ENCODE peak calls at places on chromosomes 16 and 17, in seven cellular contexts. One of them, this sample, is unnamed.
A peak's percentile ranks its signal among the peaks of the same experiment; 100 is the strongest.

GRCh38 chr17:44190496-44190895 is 3.7 kb downstream of the TMUB2 start:
- DNase-seq in effector CD4-positive, alpha-beta T cell: no peak
- DNase-seq in GM06990: no peak
- DNase-seq in hippocampal formation: no peak
- DNase-seq in stimulated activated CD4-positive, alpha-beta T cell treated with anti-CD3 and anti-CD28 coated beads, Interleukin-12 subunit alpha, Interleukin-12 subunit beta, amount 100 ng/mL, for 4 hours: no peak
- DNase-seq in activated T-helper 1 cell treated with anti-CD3 and anti-CD28 coated beads, Interleukin-12 subunit alpha, Interleukin-12 subunit beta, Interleukin-2, Interleukin-4 antibody, amounts not matched to agents 30 ng/mL and 10 ng/mL and 1 ng/mL, durations not matched to agents 14 hours and 24 hours and 36 hours: no peak
- DNase-seq in GM23248: no peak
- DNase-seq in this sample: no peak

GRCh38 chr17:19830061-19830460 is 37.7 kb downstream of the ULK2 start:
- DNase-seq in effector CD4-positive, alpha-beta T cell: no peak
- DNase-seq in GM06990: no peak
- DNase-seq in hippocampal formation: no peak
- DNase-seq in stimulated activated CD4-positive, alpha-beta T cell treated with anti-CD3 and anti-CD28 coated beads, Interleukin-12 subunit alpha, Interleukin-12 subunit beta, amount 100 ng/mL, for 4 hours: no peak
- DNase-seq in activated T-helper 1 cell treated with anti-CD3 and anti-CD28 coated beads, Interleukin-12 subunit alpha, Interleukin-12 subunit beta, Interleukin-2, Interleukin-4 antibody, amounts not matched to agents 30 ng/mL and 10 ng/mL and 1 ng/mL, durations not matched to agents 14 hours and 24 hours and 36 hours: no peak
- DNase-seq in GM23248: no peak
- DNase-seq in this sample: no peak

GRCh38 chr17:57724038-57724728 is 20.9 kb downstream of the CCDC182 start:
- DNase-seq in effector CD4-positive, alpha-beta T cell: no peak
- DNase-seq in GM06990: peak; percentile 31
- DNase-seq in hippocampal formation: no peak
- DNase-seq in stimulated activated CD4-positive, alpha-beta T cell treated with anti-CD3 and anti-CD28 coated beads, Interleukin-12 subunit alpha, Interleukin-12 subunit beta, amount 100 ng/mL, for 4 hours: no peak
- DNase-seq in activated T-helper 1 cell treated with anti-CD3 and anti-CD28 coated beads, Interleukin-12 subunit alpha, Interleukin-12 subunit beta, Interleukin-2, Interleukin-4 antibody, amounts not matched to agents 30 ng/mL and 10 ng/mL and 1 ng/mL, durations not matched to agents 14 hours and 24 hours and 36 hours: no peak
- DNase-seq in GM23248: no peak
- DNase-seq in this sample: no peak

GRCh38 chr17:627051-627450 is 87.6 kb downstream of the VPS53 start:
- DNase-seq in effector CD4-positive, alpha-beta T cell: no peak
- DNase-seq in GM06990: no peak
- DNase-seq in hippocampal formation: no peak
- DNase-seq in stimulated activated CD4-positive, alpha-beta T cell treated with anti-CD3 and anti-CD28 coated beads, Interleukin-12 subunit alpha, Interleukin-12 subunit beta, amount 100 ng/mL, for 4 hours: no peak
- DNase-seq in activated T-helper 1 cell treated with anti-CD3 and anti-CD28 coated beads, Interleukin-12 subunit alpha, Interleukin-12 subunit beta, Interleukin-2, Interleukin-4 antibody, amounts not matched to agents 30 ng/mL and 10 ng/mL and 1 ng/mL, durations not matched to agents 14 hours and 24 hours and 36 hours: no peak
- DNase-seq in GM23248: no peak
- DNase-seq in this sample: no peak

GRCh38 chr16:53078765-53079484 is 24.1 kb downstream of the CHD9 start:
- DNase-seq in effector CD4-positive, alpha-beta T cell: no peak
- DNase-seq in GM06990: no peak
- DNase-seq in hippocampal formation: no peak
- DNase-seq in stimulated activated CD4-positive, alpha-beta T cell treated with anti-CD3 and anti-CD28 coated beads, Interleukin-12 subunit alpha, Interleukin-12 subunit beta, amount 100 ng/mL, for 4 hours: no peak
- DNase-seq in activated T-helper 1 cell treated with anti-CD3 and anti-CD28 coated beads, Interleukin-12 subunit alpha, Interleukin-12 subunit beta, Interleukin-2, Interleukin-4 antibody, amounts not matched to agents 30 ng/mL and 10 ng/mL and 1 ng/mL, durations not matched to agents 14 hours and 24 hours and 36 hours: no peak
- DNase-seq in GM23248: no peak
- DNase-seq in this sample: no peak

GRCh38 chr17:50359998-50360461 is 13.0 kb downstream of the MRPL27 start:
- DNase-seq in effector CD4-positive, alpha-beta T cell: no peak
- DNase-seq in GM06990: no peak
- DNase-seq in hippocampal formation: no peak
- DNase-seq in stimulated activated CD4-positive, alpha-beta T cell treated with anti-CD3 and anti-CD28 coated beads, Interleukin-12 subunit alpha, Interleukin-12 subunit beta, amount 100 ng/mL, for 4 hours: no peak
- DNase-seq in activated T-helper 1 cell treated with anti-CD3 and anti-CD28 coated beads, Interleukin-12 subunit alpha, Interleukin-12 subunit beta, Interleukin-2, Interleukin-4 antibody, amounts not matched to agents 30 ng/mL and 10 ng/mL and 1 ng/mL, durations not matched to agents 14 hours and 24 hours and 36 hours: no peak
- DNase-seq in GM23248: no peak
- DNase-seq in this sample: no peak

GRCh38 chr17:27368971-27369370 is 75.1 kb downstream of the WSB1 start:
- DNase-seq in effector CD4-positive, alpha-beta T cell: no peak
- DNase-seq in GM06990: no peak
- DNase-seq in hippocampal formation: no peak
- DNase-seq in stimulated activated CD4-positive, alpha-beta T cell treated with anti-CD3 and anti-CD28 coated beads, Interleukin-12 subunit alpha, Interleukin-12 subunit beta, amount 100 ng/mL, for 4 hours: no peak
- DNase-seq in activated T-helper 1 cell treated with anti-CD3 and anti-CD28 coated beads, Interleukin-12 subunit alpha, Interleukin-12 subunit beta, Interleukin-2, Interleukin-4 antibody, amounts not matched to agents 30 ng/mL and 10 ng/mL and 1 ng/mL, durations not matched to agents 14 hours and 24 hours and 36 hours: no peak
- DNase-seq in GM23248: no peak
- DNase-seq in this sample: no peak

GRCh38 chr16:19672378-19672777 is 45.6 kb downstream of the KNOP1 start:
- DNase-seq in effector CD4-positive, alpha-beta T cell: no peak
- DNase-seq in GM06990: no peak
- DNase-seq in hippocampal formation: no peak
- DNase-seq in stimulated activated CD4-positive, alpha-beta T cell treated with anti-CD3 and anti-CD28 coated beads, Interleukin-12 subunit alpha, Interleukin-12 subunit beta, amount 100 ng/mL, for 4 hours: no peak
- DNase-seq in activated T-helper 1 cell treated with anti-CD3 and anti-CD28 coated beads, Interleukin-12 subunit alpha, Interleukin-12 subunit beta, Interleukin-2, Interleukin-4 antibody, amounts not matched to agents 30 ng/mL and 10 ng/mL and 1 ng/mL, durations not matched to agents 14 hours and 24 hours and 36 hours: no peak
- DNase-seq in GM23248: peak; percentile 21
- DNase-seq in this sample: no peak

This sample was measured in caudate nucleus.